ENCODE peak calls at places on chromosomes 4 and X, in nine cellular contexts. L is ovary, B is OCI-LY7, S is PC-3, R is endothelial cell of umbilical vein, Y is tibial artery, V is neural progenitor cell, T is stomach, W is breast epithelium. F is an unnamed sample. For H3K36me3 and H3K4me1, the result is how much of the 10 kb centered on the place peaks cover.

GRCh38 chr4:181566490-181566889 is 676.7 kb upstream of the TENM3 start:
- DNase-seq in L (no peak), B (no peak), S (no peak), R (no peak), Y (no peak), V (no peak), T (no peak), W (no peak), F (no peak)

GRCh38 chr4:107094332-107094731 is 58.2 kb upstream of the DKK2 start:
- DNase-seq in L (no peak), B (no peak), S (peak), R (peak), Y (no peak), V (no peak), T (no peak), W (no peak), F (no peak)

GRCh38 chrX:111447298-111447697 is 35.3 kb upstream of the DCX start:
- DNase-seq in L (no peak), B (peak), S (peak), R (no peak), Y (no peak), V (peak), T (no peak), W (no peak), F (no peak)

GRCh38 chr4:102787096-102787867 is 26.5 kb upstream of the MANBA start:
- DNase-seq in L (no peak), B (no peak), S (peak), R (no peak), Y (no peak), V (no peak), T (no peak), W (no peak), F (no peak)

GRCh38 chrX:68827848-68828562 is 816 bp upstream of the EFNB1 start:
- DNase-seq in L (peak), B (peak), S (peak), R (peak), Y (peak), V (peak), T (peak), W (peak), F (peak)

GRCh38 chr4:39320381-39321115 is 45.6 kb downstream of the RFC1 start:
- DNase-seq in L (no peak), B (no peak), S (peak), R (peak), Y (no peak), V (no peak), T (no peak), W (no peak), F (no peak)

GRCh38 chr4:25743971-25744370 is 88.3 kb downstream of the SLC34A2 start:
- DNase-seq in L (no peak), B (no peak), S (no peak), R (no peak), Y (no peak), V (no peak), T (no peak), W (no peak), F (no peak)

GRCh38 chr4:140098481-140099132 is 55.4 kb downstream of the MAML3 start:
- DNase-seq in L (no peak), B (no peak), S (peak), R (peak), Y (no peak), V (no peak), T (no peak), W (no peak), F (no peak)

GRCh38 chr4:4559596-4559995 is 17.7 kb upstream of the STX18 start:
- DNase-seq in L (no peak), B (no peak), S (peak), R (no peak), Y (no peak), V (no peak), T (no peak), W (no peak), F (no peak)

GRCh38 chr4:74527049-74527448 is 82.1 kb downstream of the AREG start:
- DNase-seq in L (no peak), B (no peak), S (no peak), R (no peak), Y (no peak), V (no peak), T (no peak), W (no peak), F (no peak)
- H3K36me3 ChIP-seq in L (under half), B (under half), S (under half), R (under half), Y (under half), V (under half), T (under half), W (under half), F (under half)

GRCh38 chr4:8110071-8110986 is 48.3 kb downstream of the ABLIM2 start:
- DNase-seq in L (no peak), B (peak), S (peak), R (no peak), Y (no peak), V (peak), T (no peak), W (no peak), F (peak)
- TF ChIP-seq CTCF in L (no peak), B (peak), S (no peak), R (no peak), Y (no peak), V (peak), T (no peak), W (no peak), F (no peak)

GRCh38 chr4:2859514-2859913 is 15.9 kb downstream of the ADD1 start:
- DNase-seq in L (no peak), B (peak), S (no peak), R (peak), Y (no peak), V (no peak), T (no peak), W (no peak), F (no peak)
- H3K4me1 ChIP-seq in L (under half), B (under half), S (under half), R (under half), Y (under half), V (under half), T (half or more), W (under half), F (under half)

GRCh38 chr4:41686893-41687292 is 61.6 kb downstream of the PHOX2B start:
- DNase-seq in L (no peak), B (no peak), S (no peak), R (no peak), Y (no peak), V (no peak), T (no peak), W (no peak), F (no peak)
- H3K36me3 ChIP-seq in L (under half), B (under half), S (under half), R (under half), Y (half or more), V (under half), T (half or more), W (under half), F (under half)

GRCh38 chrX:155535866-155536265 is 76.9 kb downstream of the TMLHE start:
- DNase-seq in L (no peak), B (no peak), S (peak), R (no peak), Y (no peak), V (no peak), T (no peak), W (no peak), F (no peak)

GRCh38 chrX:155534800-155535199 is 76.4 kb upstream of the F8A3 start:
- DNase-seq in L (no peak), B (no peak), S (no peak), R (no peak), Y (no peak), V (no peak), T (no peak), W (no peak), F (no peak)
- TF ChIP-seq CTCF in L (no peak), B (no peak), S (no peak), R (no peak), Y (no peak), V (no peak), T (no peak), W (no peak), F (no peak)

GRCh38 chr4:93433840-93434239 is 394.7 kb upstream of the ATOH1 start:
- DNase-seq in L (no peak), B (no peak), S (peak), R (no peak), Y (no peak), V (no peak), T (no peak), W (no peak), F (no peak)

GRCh38 chr4:93436000-93436626 is 392.4 kb upstream of the ATOH1 start:
- DNase-seq in L (no peak), B (no peak), S (no peak), R (no peak), Y (no peak), V (no peak), T (no peak), W (no peak), F (no peak)
- H3K4me1 ChIP-seq in L (under half), B (under half), S (under half), R (under half), Y (under half), V (under half), T (under half), W (under half), F (under half)

F was measured in left lung.